ENCODE peak calls at places on chromosomes 4 and X, in seven cellular contexts. S is right lobe of liver, M is body of pancreas, X is H1, N is HCT116, E is HepG2, Q is Peyer's patch. J is an unnamed sample.
A peak's percentile ranks its signal among the peaks of the same experiment; 100 is the strongest.

GRCh38 chrX:9643807-9644206 is 121.8 kb downstream of the GPR143 start:
- DNase-seq in E (no peak), Q (no peak), S (no peak), N (no peak), X (no peak), M (no peak), J (no peak)

GRCh38 chr4:67327245-67327860 is 217.9 kb downstream of the CENPC start:
- DNase-seq in S (no peak), M (peak; percentile 68), Q (peak; percentile 17), E (peak; percentile 64), N (peak; percentile 32), X (peak; percentile 64), J (no peak)

GRCh38 chr4:147480891-147481576 is at the start of gene EDNRA:
- DNase-seq in M (no peak), Q (no peak), S (peak; percentile 16), N (no peak), E (no peak), X (peak; percentile 66), J (no peak)

GRCh38 chr4:5865896-5866599 is 26.8 kb downstream of the CRMP1 start:
- DNase-seq in N (no peak), E (no peak), Q (no peak), S (no peak), X (no peak), M (no peak), J (no peak)

GRCh38 chr4:118941799-118942198 is 53.1 kb downstream of the SYNPO2 start:
- DNase-seq in Q (no peak), S (no peak), M (no peak), X (no peak), N (no peak), E (no peak), J (no peak)

GRCh38 chr4:98689507-98690174 is 31.2 kb upstream of the TSPAN5 start:
- DNase-seq in N (no peak), X (no peak), M (no peak), Q (no peak), S (no peak), E (no peak), J (no peak)

GRCh38 chr4:61395754-61396153 is 195.6 kb downstream of the ADGRL3 start:
- DNase-seq in N (no peak), X (no peak), S (no peak), E (no peak), Q (no peak), M (no peak), J (no peak)

GRCh38 chrX:150058728-150059127 is 120.4 kb upstream of the EOLA2 start:
- DNase-seq in Q (no peak), N (no peak), E (no peak), X (no peak), S (no peak), M (no peak), J (no peak)

GRCh38 chr4:166324321-166324720 is 451.3 kb downstream of the TLL1 start:
- DNase-seq in X (peak; percentile 63), E (peak; percentile 38), M (peak; percentile 12), S (no peak), N (peak; percentile 37), Q (no peak), J (no peak)

GRCh38 chrX:119655125-119655524 is 37.8 kb downstream of the SEPTIN6 start:
- DNase-seq in N (no peak), S (no peak), M (no peak), Q (no peak), X (no peak), E (no peak), J (no peak)

GRCh38 chr4:152206185-152206584 is 329.7 kb downstream of the FBXW7 start:
- DNase-seq in N (no peak), X (no peak), E (no peak), Q (no peak), S (no peak), M (no peak), J (no peak)

GRCh38 chr4:153267013-153267412 is 62.8 kb downstream of the TRIM2 start:
- DNase-seq in M (peak; percentile 38), X (no peak), N (no peak), S (no peak), Q (no peak), E (no peak), J (no peak)

GRCh38 chrX:2829066-2829430 is 318 bp downstream of the GYG2 start:
- DNase-seq in Q (no peak), M (peak; percentile 21), S (no peak), N (no peak), E (no peak), X (peak; percentile 69), J (no peak)

GRCh38 chrX:5971300-5971699 is 257.4 kb downstream of the NLGN4X start:
- DNase-seq in Q (no peak), M (no peak), E (no peak), S (no peak), N (no peak), X (no peak), J (no peak)

GRCh38 chrX:5979338-5979737 is 249.3 kb downstream of the NLGN4X start:
- DNase-seq in Q (no peak), E (no peak), N (no peak), X (no peak), S (no peak), M (no peak), J (no peak)

DNA sequence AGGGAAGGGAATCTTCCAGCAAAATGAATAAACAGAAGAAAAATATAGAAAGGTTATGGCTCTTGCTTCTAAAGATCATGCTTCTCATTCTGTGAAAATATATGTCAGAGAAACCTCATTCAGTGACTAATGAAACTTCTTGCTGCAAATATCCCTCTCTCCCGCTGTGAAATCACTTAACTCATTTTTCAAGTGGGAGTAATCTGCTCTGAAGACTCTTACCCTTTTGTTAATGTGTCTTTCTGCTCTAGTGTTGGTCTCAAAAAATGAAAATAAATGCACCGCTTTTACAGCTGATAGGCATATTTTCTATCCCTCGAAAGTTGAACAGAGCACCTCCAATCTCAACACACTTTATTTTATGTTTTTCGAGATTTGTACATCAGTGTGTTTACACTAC is 252.3 kb downstream of the NLGN4X start:
- DNase-seq in E (no peak), M (no peak), N (no peak), Q (no peak), S (no peak), X (no peak), J (no peak)
- H3K27ac ChIP-seq in E (no peak overlapping the region), M (no peak overlapping the region), N (no peak overlapping the region), Q (no peak overlapping the region), S (no peak overlapping the region), X (no peak overlapping the region), J (no peak overlapping the region)

GRCh38 chr4:1643971-1644735 is 40.0 kb downstream of the FAM53A start:
- DNase-seq in E (no peak), M (no peak), X (no peak), Q (no peak), N (no peak), S (no peak), J (no peak)

GRCh38 chr4:1644906-1645657 is 39.0 kb downstream of the FAM53A start:
- DNase-seq in S (no peak), X (no peak), Q (no peak), N (no peak), E (no peak), M (no peak), J (no peak)

GRCh38 chr4:1641671-1642070 is 42.4 kb downstream of the FAM53A start:
- DNase-seq in N (no peak), Q (no peak), E (no peak), M (peak; percentile 7), S (no peak), X (no peak), J (no peak)

GRCh38 chr4:1640110-1640509 is 44.0 kb downstream of the FAM53A start:
- DNase-seq in Q (no peak), N (no peak), X (no peak), M (no peak), E (no peak), S (no peak), J (no peak)

DNA sequence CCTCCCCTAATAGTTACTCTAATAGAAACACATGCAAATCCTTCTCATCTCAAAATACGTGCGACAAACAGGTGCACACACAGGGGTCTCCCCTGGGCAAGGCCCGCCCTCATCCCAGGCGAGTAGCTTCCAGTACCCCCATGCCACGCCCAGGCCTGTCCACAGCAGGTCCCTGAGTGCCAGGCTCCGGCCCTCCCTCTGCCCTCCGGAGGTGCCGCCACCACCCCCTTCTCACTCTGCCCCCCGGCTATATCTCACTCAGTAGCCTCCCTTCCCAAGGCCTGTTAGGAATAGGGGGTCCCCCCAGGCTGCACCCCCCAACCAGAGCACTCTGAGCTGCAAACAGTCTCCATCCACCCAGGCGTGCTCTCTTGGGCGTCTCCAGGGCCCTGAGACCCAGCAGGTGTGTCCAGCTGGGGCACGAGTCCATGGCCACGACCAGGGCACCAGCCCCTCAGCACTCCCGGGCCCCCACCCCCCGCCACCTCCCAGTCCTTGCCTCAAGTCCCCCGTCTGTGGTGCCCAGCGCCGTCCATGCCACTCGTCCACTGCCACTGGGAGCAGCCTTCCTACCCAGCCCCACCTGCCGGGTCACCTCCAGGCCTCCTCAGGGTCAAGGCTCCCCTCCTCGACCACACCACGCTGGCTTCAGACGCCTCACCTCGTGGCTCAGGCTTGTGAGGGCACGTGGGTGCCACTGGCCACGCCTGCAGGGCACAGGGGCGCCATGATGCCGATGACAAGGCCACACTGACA is 41.7 kb downstream of the FAM53A start:
- DNase-seq in X (no peak), Q (no peak), S (peak; percentile 13), E (no peak), N (no peak), M (peak; percentile 10), J (no peak)
- TF ChIP-seq POLR2A in X (no peak), Q (no peak), S (no peak), E (no peak), N (no peak), M (no peak), J (no peak)

GRCh38 chr4:73706811-73707210 is 33.6 kb upstream of the CXCL8 start:
- DNase-seq in E (no peak), X (no peak), S (no peak), N (no peak), Q (no peak), M (no peak), J (no peak)
- H3K4me1 ChIP-seq in E (no peaks in the 10 kb centered on the region), X (peaks cover 7% of the 10 kb centered on the region), S (no peaks in the 10 kb centered on the region), N (peaks cover 14% of the 10 kb centered on the region), Q (no peaks in the 10 kb centered on the region), M (peaks cover 30% of the 10 kb centered on the region), J (peaks cover 35% of the 10 kb centered on the region)

GRCh38 chr4:139760558-139760957 is 94.9 kb downstream of the MGST2 start:
- DNase-seq in N (no peak), E (no peak), M (no peak), S (no peak), Q (no peak), X (no peak), J (no peak)

GRCh38 chr4:139763668-139764067 is 98.0 kb downstream of the MGST2 start:
- DNase-seq in M (no peak), X (no peak), S (no peak), Q (no peak), E (no peak), N (no peak), J (no peak)

GRCh38 chr4:139763205-139763604 is 97.6 kb downstream of the MGST2 start:
- DNase-seq in N (no peak), Q (no peak), S (no peak), M (no peak), X (no peak), E (no peak), J (no peak)

GRCh38 chr4:139762715-139763114 is 97.1 kb downstream of the MGST2 start:
- DNase-seq in Q (no peak), M (no peak), X (no peak), S (no peak), N (no peak), E (no peak), J (no peak)

DNA sequence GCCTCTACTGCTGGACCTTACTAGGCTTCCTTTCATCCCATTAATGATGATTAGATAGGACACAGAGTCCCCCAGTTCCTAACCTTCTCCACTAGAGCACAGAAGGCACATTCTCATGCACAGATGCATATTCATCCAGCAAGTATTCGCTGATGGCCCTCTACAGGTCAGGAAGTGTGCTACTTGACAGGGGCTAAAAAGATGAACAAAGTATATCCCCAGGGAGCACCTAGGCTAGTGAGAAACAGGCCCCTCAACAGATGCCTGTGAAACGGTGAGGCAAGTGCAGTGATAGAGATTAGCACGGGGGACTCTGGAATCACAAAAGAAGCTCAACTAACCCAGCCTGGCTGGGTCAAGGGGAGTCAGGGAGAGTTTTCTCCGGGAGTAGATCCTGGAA is 95.8 kb downstream of the MGST2 start:
- DNase-seq in Q (no peak), E (peak; percentile 82), X (no peak), M (no peak), S (no peak), N (peak; percentile 24), J (no peak)
- H3K27ac ChIP-seq in Q (no peak overlapping the region), E (no peak overlapping the region), X (no peak overlapping the region), M (no peak overlapping the region), S (no peak overlapping the region), N (no peak overlapping the region), J (no peak overlapping the region)

J was measured in esophagus squamous epithelium.